ENCODE peak calls at places on chromosomes 1 and 21, in seven cellular contexts. P is CD8-positive, alpha-beta memory T cell; U is cardiac fibroblast; G is left ventricle myocardium inferior; K is Peyer's patch; S is hepatocyte; R is psoas muscle. F is an unnamed sample.
A peak's percentile ranks its signal among the peaks of the same experiment; 100 is the strongest.

GRCh38 chr1:172640146-172640545 is 18.8 kb upstream of the FASLG start:
- DNase-seq in P (no peak), U (no peak), G (no peak), K (no peak), S (no peak), R (no peak), F (no peak)

GRCh38 chr1:225866061-225866844 is 15.9 kb downstream of the TMEM63A start:
- DNase-seq in P (peak; percentile 81), U (peak; percentile 78), G (no peak), K (no peak), S (no peak), R (peak; percentile 50), F (no peak)

GRCh38 chr1:9721606-9722377 is 70.3 kb downstream of the PIK3CD start:
- DNase-seq in P (peak; percentile 89), U (peak; percentile 25), G (no peak), K (peak; percentile 78), S (peak; percentile 32), R (no peak), F (no peak)

GRCh38 chr1:20483833-20484525 is 2.0 kb downstream of the CAMK2N1 start:
- DNase-seq in P (no peak), U (peak; percentile 65), G (no peak), K (no peak), S (peak; percentile 51), R (peak; percentile 63), F (no peak)

GRCh38 chr1:205947024-205947423 is 3.8 kb upstream of the SLC26A9 start:
- DNase-seq in P (no peak), U (no peak), G (no peak), K (no peak), S (no peak), R (peak; percentile 66), F (no peak)

GRCh38 chr1:2569060-2569459 is 12.9 kb downstream of the TNFRSF14 start:
- DNase-seq in P (no peak), U (no peak), G (no peak), K (no peak), S (no peak), R (no peak), F (no peak)

GRCh38 chr1:246447501-246447900 is 59.6 kb downstream of the SMYD3 start:
- DNase-seq in P (no peak), U (peak; percentile 8), G (no peak), K (no peak), S (no peak), R (no peak), F (no peak)

GRCh38 chr1:65467536-65467935 is 47.1 kb downstream of the LEPR start:
- DNase-seq in P (no peak), U (peak; percentile 56), G (no peak), K (no peak), S (peak; percentile 83), R (no peak), F (peak; percentile 20)

GRCh38 chr21:30102881-30103280 is 63.7 kb downstream of the CLDN17 start:
- DNase-seq in P (no peak), U (no peak), G (no peak), K (no peak), S (no peak), R (no peak), F (no peak)

GRCh38 chr1:181179980-181180964 is 91.8 kb downstream of the IER5 start:
- DNase-seq in P (peak; percentile 25), U (peak; percentile 65), G (peak; percentile 68), K (no peak), S (peak; percentile 70), R (peak; percentile 80), F (no peak)

GRCh38 chr1:181175955-181176354 is 87.5 kb downstream of the IER5 start:
- DNase-seq in P (no peak), U (no peak), G (no peak), K (no peak), S (no peak), R (no peak), F (no peak)

GRCh38 chr1:181181792-181182585 is 93.5 kb downstream of the IER5 start:
- DNase-seq in P (no peak), U (no peak), G (no peak), K (no peak), S (no peak), R (no peak), F (no peak)

GRCh38 chr1:181178241-181178640 is 89.7 kb downstream of the IER5 start:
- DNase-seq in P (no peak), U (no peak), G (no peak), K (no peak), S (no peak), R (no peak), F (no peak)

GRCh38 chr1:181179279-181179979 is 90.9 kb downstream of the IER5 start:
- DNase-seq in P (no peak), U (no peak), G (no peak), K (no peak), S (no peak), R (no peak), F (no peak)
- H3K4me3 ChIP-seq in P (no peak overlapping the region), U (no peak overlapping the region), G (peak overlapping the region; percentile 12), K (no peak overlapping the region), S (no peak overlapping the region), R (no peak overlapping the region), F (no peak overlapping the region)

GRCh38 chr1:243459059-243459458 is 203.2 kb downstream of the SDCCAG8 start:
- DNase-seq in P (no peak), U (no peak), G (no peak), K (no peak), S (no peak), R (no peak), F (no peak)
- H3K4me3 ChIP-seq in P (no peak overlapping the region), U (no peak overlapping the region), G (no peak overlapping the region), K (no peak overlapping the region), S (no peak overlapping the region), R (no peak overlapping the region), F (no peak overlapping the region)

DNA sequence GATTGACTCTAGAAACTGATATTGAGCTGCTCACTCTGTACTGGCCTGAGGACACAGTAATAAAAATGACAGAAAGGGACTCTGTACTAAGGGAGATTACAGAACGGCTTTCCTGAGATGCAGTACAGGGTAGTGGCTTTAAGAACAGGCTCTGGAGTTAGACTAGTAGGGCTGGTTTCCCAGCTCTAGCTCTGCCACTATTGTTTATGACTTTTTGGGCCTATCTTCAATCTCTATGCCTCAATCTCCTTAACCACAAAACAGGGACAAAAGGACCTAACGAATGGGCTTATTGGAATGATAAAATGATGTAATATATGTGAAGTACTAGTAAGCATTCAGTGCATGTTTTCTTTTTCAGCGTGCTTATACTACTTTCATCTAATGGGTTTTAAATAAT is 1.4 kb downstream of the DEPDC1 start:
- DNase-seq in P (no peak), U (peak; percentile 13), G (no peak), K (no peak), S (peak; percentile 23), R (no peak), F (no peak)
- H3K4me3 ChIP-seq in P (peak overlapping the region; percentile 85), U (no peak overlapping the region), G (peak overlapping the region; percentile 70), K (no peak overlapping the region), S (no peak overlapping the region), R (no peak overlapping the region), F (peak overlapping the region; percentile 13)

GRCh38 chr1:93533677-93534076 is 85.8 kb downstream of the FNBP1L start:
- DNase-seq in P (no peak), U (no peak), G (no peak), K (no peak), S (no peak), R (no peak), F (no peak)
- H3K4me3 ChIP-seq in P (no peak overlapping the region), U (no peak overlapping the region), G (no peak overlapping the region), K (no peak overlapping the region), S (no peak overlapping the region), R (no peak overlapping the region), F (no peak overlapping the region)

DNA sequence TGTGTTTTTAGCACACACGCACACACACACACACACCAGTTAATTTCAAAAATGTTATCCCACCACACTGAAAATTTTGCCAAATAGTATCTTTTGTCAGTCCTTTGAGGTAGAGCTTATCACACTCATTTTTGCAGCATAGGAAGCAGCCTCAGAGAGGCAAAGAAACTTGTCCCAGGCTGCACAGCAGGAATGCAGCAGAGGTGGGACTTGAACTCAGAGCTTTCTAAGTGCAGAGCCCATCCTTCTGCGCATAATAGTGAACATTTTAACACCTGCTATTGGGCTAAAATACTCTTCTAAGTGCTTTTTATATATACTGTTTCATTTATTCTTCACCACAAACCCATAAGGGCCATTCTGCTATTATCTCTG is 15.0 kb downstream of the FHAD1 start:
- DNase-seq in P (no peak), U (no peak), G (no peak), K (no peak), S (no peak), R (no peak), F (no peak)
- H3K4me3 ChIP-seq in P (no peak overlapping the region), U (no peak overlapping the region), G (peak overlapping the region; percentile 26), K (no peak overlapping the region), S (no peak overlapping the region), R (no peak overlapping the region), F (no peak overlapping the region)

DNA sequence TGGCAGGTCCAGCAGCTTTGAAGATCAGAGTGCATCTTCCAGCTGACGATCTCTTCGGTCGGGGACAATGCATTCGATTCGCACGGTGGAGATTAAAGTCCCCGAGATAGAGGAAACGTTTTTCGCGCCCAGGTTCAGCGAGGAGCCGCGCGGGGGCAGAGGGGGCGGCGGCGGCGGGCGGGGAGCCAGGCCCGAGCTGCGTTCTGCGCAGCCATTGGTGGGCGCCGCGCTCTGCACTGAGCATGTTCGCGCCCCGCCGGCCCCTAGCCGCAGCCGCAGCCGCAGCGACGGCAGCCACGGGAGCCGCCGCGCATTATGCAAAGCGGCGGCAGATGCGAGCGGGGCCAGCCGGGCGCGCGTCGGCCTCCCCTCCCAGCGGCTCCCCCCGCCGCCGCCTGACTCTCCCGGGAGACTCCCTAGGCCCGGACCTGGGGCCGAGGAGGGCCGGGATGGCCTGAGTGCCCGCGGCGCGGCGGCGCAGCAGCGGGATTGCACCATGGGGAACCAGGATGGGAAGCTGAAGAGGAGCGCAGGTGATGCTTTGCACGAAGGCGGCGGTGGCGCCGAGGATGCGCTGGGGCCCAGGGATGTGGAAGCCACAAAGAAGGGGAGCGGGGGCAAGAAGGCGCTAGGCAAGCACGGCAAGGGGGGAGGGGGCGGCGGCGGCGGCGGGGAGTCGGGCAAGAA is at the start of gene FMN2:
- DNase-seq in P (no peak), U (no peak), G (no peak), K (no peak), S (peak; percentile 39), R (no peak), F (no peak)
- H3K4me3 ChIP-seq in P (no peak within 1 kb of the TSS), U (peak within 1 kb of the TSS; percentile 25), G (peak within 1 kb of the TSS; percentile 58), K (peak within 1 kb of the TSS; percentile 48), S (peak within 1 kb of the TSS; percentile 28), R (peak within 1 kb of the TSS; percentile 48), F (peak within 1 kb of the TSS; percentile 30)

GRCh38 chr1:27436204-27437159 is 44.1 kb downstream of the GPR3 start:
- DNase-seq in P (peak; percentile 52), U (peak; percentile 80), G (no peak), K (peak; percentile 68), S (peak; percentile 52), R (no peak), F (no peak)
- H3K4me3 ChIP-seq in P (peak overlapping the region; percentile 16), U (no peak overlapping the region), G (peak overlapping the region; percentile 37), K (peak overlapping the region; percentile 4), S (no peak overlapping the region), R (no peak overlapping the region), F (no peak overlapping the region)

GRCh38 chr21:45222001-45222400 is 65.7 kb downstream of the POFUT2 start:
- DNase-seq in P (no peak), U (no peak), G (no peak), K (no peak), S (no peak), R (no peak), F (no peak)
- H3K4me3 ChIP-seq in P (no peak overlapping the region), U (no peak overlapping the region), G (no peak overlapping the region), K (no peak overlapping the region), S (no peak overlapping the region), R (no peak overlapping the region), F (no peak overlapping the region)

GRCh38 chr1:203495845-203496244 is 1.9 kb downstream of the OPTC start:
- DNase-seq in P (no peak), U (no peak), G (no peak), K (no peak), S (no peak), R (peak; percentile 12), F (no peak)
- H3K4me3 ChIP-seq in P (no peak overlapping the region), U (no peak overlapping the region), G (no peak overlapping the region), K (no peak overlapping the region), S (no peak overlapping the region), R (no peak overlapping the region), F (no peak overlapping the region)

GRCh38 chr1:166489356-166489669 is 322.5 kb upstream of the FAM78B start:
- DNase-seq in P (no peak), U (no peak), G (no peak), K (no peak), S (no peak), R (no peak), F (no peak)
- H3K4me3 ChIP-seq in P (peak overlapping the region; percentile 89), U (no peak overlapping the region), G (peak overlapping the region; percentile 41), K (peak overlapping the region; percentile 60), S (no peak overlapping the region), R (peak overlapping the region; percentile 60), F (no peak overlapping the region)

F was measured in epithelial cell of proximal tubule.